ENCODE peak calls at places on chromosome 15, in eight cellular contexts. B is astrocyte of the hippocampus, P is foreskin fibroblast, D is HuH-7, J is mesothelial cell of epicardium, I is HS-27A, N is SW 1271, O is NCI-H345. W is an unnamed sample.

GRCh38 chr15:45126535-45127158 is 3.0 kb downstream of the DUOXA1 start:
- DNase-seq in J (no peak), P (no peak), N (no peak), D (peak), B (peak), I (no peak), O (no peak), W (peak)

GRCh38 chr15:69474846-69475455 is 22.3 kb downstream of the RPLP1 start:
- DNase-seq in P (no peak), D (no peak), O (no peak), I (no peak), J (no peak), N (no peak), B (no peak), W (no peak)

GRCh38 chr15:29612096-29612495 is 210.2 kb downstream of the TJP1 start:
- DNase-seq in P (peak), I (peak), J (no peak), O (no peak), B (peak), D (no peak), N (no peak), W (no peak)

GRCh38 chr15:73858062-73858461 is 15.3 kb upstream of the TBC1D21 start:
- DNase-seq in B (no peak), P (no peak), D (no peak), N (no peak), I (no peak), O (no peak), J (no peak), W (no peak)

GRCh38 chr15:51887887-51888592 is 58.6 kb downstream of the TMOD3 start:
- DNase-seq in N (no peak), I (no peak), P (no peak), J (no peak), B (no peak), O (no peak), D (no peak), W (no peak)

GRCh38 chr15:89645680-89646079 is 9.6 kb downstream of the KIF7 start:
- DNase-seq in N (no peak), I (no peak), J (no peak), D (no peak), P (no peak), B (no peak), O (no peak), W (no peak)

GRCh38 chr15:43420435-43420834 is 49.5 kb downstream of the TUBGCP4 start:
- DNase-seq in I (no peak), B (no peak), D (no peak), P (no peak), O (no peak), J (no peak), N (no peak), W (no peak)

GRCh38 chr15:33526532-33526931 is 215.8 kb downstream of the RYR3 start:
- DNase-seq in N (no peak), O (no peak), I (no peak), D (no peak), B (no peak), P (no peak), J (no peak), W (no peak)

GRCh38 chr15:31331389-31331788 is 4.8 kb downstream of the KLF13 start:
- DNase-seq in N (no peak), D (no peak), B (no peak), J (no peak), I (no peak), O (no peak), P (no peak), W (no peak)

GRCh38 chr15:64105113-64105704 is 9.4 kb downstream of the SNX1 start:
- DNase-seq in B (no peak), N (no peak), P (peak), D (no peak), J (no peak), O (no peak), I (no peak), W (no peak)

GRCh38 chr15:42994546-42994945 is 74.0 kb upstream of the TTBK2 start:
- DNase-seq in P (peak), J (no peak), I (peak), O (no peak), D (no peak), B (peak), N (no peak), W (no peak)

GRCh38 chr15:66966256-66966655 is 99.1 kb upstream of the SMAD3 start:
- DNase-seq in P (no peak), J (no peak), D (no peak), N (no peak), B (no peak), O (no peak), I (no peak), W (no peak)

GRCh38 chr15:58249646-58250312 is 111.6 kb downstream of the AQP9 start:
- DNase-seq in P (no peak), O (no peak), I (no peak), D (no peak), N (no peak), J (no peak), B (no peak), W (no peak)

GRCh38 chr15:100785181-100786138 is 94.2 kb upstream of the ALDH1A3 start:
- DNase-seq in O (no peak), N (no peak), P (no peak), D (no peak), I (no peak), B (no peak), J (peak), W (no peak)

GRCh38 chr15:40229316-40229715 is 9.5 kb upstream of the PAK6 start:
- DNase-seq in O (no peak), D (no peak), N (no peak), I (no peak), B (no peak), P (no peak), J (no peak), W (no peak)

GRCh38 chr15:52005748-52006701 is 13.0 kb upstream of the MAPK6 start:
- DNase-seq in I (no peak), J (no peak), N (no peak), B (peak), D (no peak), P (peak), O (no peak), W (peak)

GRCh38 chr15:65841121-65841930 is 28.0 kb upstream of the RAB11A start:
- DNase-seq in P (peak), J (no peak), D (no peak), B (peak), I (no peak), N (no peak), O (no peak), W (no peak)

GRCh38 chr15:39595621-39596221 is 14.8 kb downstream of the THBS1 start:
- DNase-seq in O (no peak), I (no peak), B (peak), N (no peak), J (no peak), P (peak), D (no peak), W (no peak)

GRCh38 chr15:44033894-44034293 is 161.2 kb downstream of the FRMD5 start:
- DNase-seq in J (no peak), B (peak), P (peak), D (no peak), I (no peak), N (no peak), O (no peak), W (no peak)

GRCh38 chr15:74402337-74402839 is 31.4 kb downstream of the SEMA7A start:
- DNase-seq in I (no peak), O (no peak), B (no peak), J (no peak), N (no peak), D (no peak), P (no peak), W (no peak)

GRCh38 chr15:65300924-65301441 is 3.5 kb upstream of the RNU5B-1 start:
- DNase-seq in I (no peak), P (no peak), B (no peak), J (no peak), N (no peak), O (no peak), D (no peak), W (no peak)

GRCh38 chr15:65829150-65829764 is 37.2 kb upstream of the DENND4A start:
- DNase-seq in B (peak), P (no peak), D (peak), O (peak), I (no peak), N (no peak), J (no peak), W (no peak)